ENCODE peak calls at places on chromosomes 16 and 17, in four cellular contexts. Q is fibroblast of pulmonary artery; J is body of pancreas; O is CD8-positive, alpha-beta T cell. T is an unnamed sample.

GRCh38 chr17:81984773-81985410 is 7.5 kb downstream of the ASPSCR1 start:
- DNase-seq in O (no peak), Q (no peak), J (no peak), T (no peak)

GRCh38 chr17:82231312-82231561 is 2.4 kb downstream of the SLC16A3 start:
- DNase-seq in J (no peak), Q (no peak), O (no peak), T (no peak)

GRCh38 chr16:19860146-19861030 is 24.3 kb downstream of the GPRC5B start:
- DNase-seq in Q (peak), O (no peak), J (no peak), T (peak)

GRCh38 chr16:67943619-67944503 is at the start of gene LCAT:
- DNase-seq in Q (no peak), O (no peak), J (no peak), T (no peak)

GRCh38 chr17:38421871-38422819 is 6.1 kb upstream of the ARHGAP23 start:
- DNase-seq in J (no peak), Q (no peak), O (no peak), T (no peak)

GRCh38 chr16:83813818-83814653 is 6.3 kb downstream of the HSBP1 start:
- DNase-seq in J (peak), O (no peak), Q (peak), T (peak)

GRCh38 chr16:68229431-68230175 is 6.3 kb downstream of the ESRP2 start:
- DNase-seq in Q (peak), J (peak), O (peak), T (peak)

GRCh38 chr17:28572294-28573099 is 1.2 kb upstream of the PIGS start:
- DNase-seq in J (no peak), Q (no peak), O (no peak), T (no peak)

GRCh38 chr16:24493859-24494258 is 45.5 kb upstream of the RBBP6 start:
- DNase-seq in O (no peak), J (no peak), Q (no peak), T (no peak)

GRCh38 chr16:85582177-85582888 is 30.8 kb upstream of the GSE1 start:
- DNase-seq in O (no peak), Q (no peak), J (no peak), T (no peak)

GRCh38 chr17:3834811-3835210 is 11.2 kb downstream of the NCBP3 start:
- DNase-seq in Q (no peak), J (no peak), O (no peak), T (no peak)

GRCh38 chr17:8621585-8621984 is 8.9 kb downstream of the MYH10 start:
- DNase-seq in J (no peak), Q (peak), O (no peak), T (no peak)

GRCh38 chr16:58121132-58121531 is 8.0 kb downstream of the CFAP20 start:
- DNase-seq in Q (no peak), O (no peak), J (no peak), T (no peak)

GRCh38 chr17:55086635-55087058 is 118.1 kb downstream of the STXBP4 start:
- DNase-seq in O (no peak), J (no peak), Q (peak), T (peak)

GRCh38 chr16:1414532-1415265 is at the start of gene UNKL:
- DNase-seq in Q (peak), J (peak), O (peak), T (no peak)

GRCh38 chr16:80375513-80375912 is 165.3 kb upstream of the DYNLRB2 start:
- DNase-seq in J (no peak), Q (no peak), O (no peak), T (no peak)

GRCh38 chr16:9859706-9860105 is 322.5 kb downstream of the GRIN2A start:
- DNase-seq in O (no peak), J (no peak), Q (no peak), T (no peak)

GRCh38 chr17:80704381-80704819 is 159.8 kb downstream of the RPTOR start:
- DNase-seq in J (no peak), Q (peak), O (no peak), T (no peak)

GRCh38 chr17:49443862-49444261 is 29.2 kb upstream of the PHB1 start:
- DNase-seq in J (no peak), Q (peak), O (no peak), T (no peak)

GRCh38 chr16:56869513-56870270 is 4.7 kb downstream of the SLC12A3 start:
- DNase-seq in O (no peak), Q (peak), J (no peak), T (no peak)

GRCh38 chr17:70314096-70314495 is 144.8 kb downstream of the KCNJ2 start:
- DNase-seq in Q (peak), O (no peak), J (no peak), T (peak)

GRCh38 chr16:70778901-70779309 is 22.1 kb downstream of the VAC14 start:
- DNase-seq in J (peak), Q (peak), O (no peak), T (peak)

GRCh38 chr16:81008151-81008789 is 1.3 kb downstream of the CENPN start:
- DNase-seq in J (peak), Q (no peak), O (no peak), T (no peak)

GRCh38 chr17:63431939-63432804 is 13.9 kb downstream of the CYB561 start:
- DNase-seq in Q (peak), O (no peak), J (no peak), T (peak)

GRCh38 chr17:39306509-39307212 is 80.9 kb upstream of the STAC2 start:
- DNase-seq in J (no peak), O (no peak), Q (peak), T (no peak)

GRCh38 chr16:68786685-68787418 is 49.8 kb downstream of the CDH1 start:
- DNase-seq in O (no peak), Q (peak), J (peak), T (peak)

GRCh38 chr17:12522743-12523181 is 142.9 kb upstream of the MYOCD start:
- DNase-seq in J (no peak), O (no peak), Q (peak), T (peak)

GRCh38 chr16:74015953-74016352 is 280.7 kb upstream of the PSMD7 start:
- DNase-seq in O (no peak), J (no peak), Q (no peak), T (no peak)
- H3K4me3 ChIP-seq in O (no peak), J (no peak), Q (no peak), T (no peak)

GRCh38 chr16:30348929-30349328 is 6.2 kb downstream of the CD2BP2 start:
- DNase-seq in Q (no peak), O (no peak), J (no peak), T (no peak)
- H3K4me3 ChIP-seq in Q (no peak), O (no peak), J (no peak), T (no peak)

GRCh38 chr17:76024353-76024752 is 2.8 kb downstream of the EVPL start:
- DNase-seq in O (no peak), Q (no peak), J (no peak), T (no peak)
- H3K4me3 ChIP-seq in O (no peak), Q (no peak), J (no peak), T (no peak)

GRCh38 chr17:34255381-34255732 is 272 bp downstream of the CCL2 start:
- DNase-seq in Q (no peak), O (no peak), J (no peak), T (no peak)
- H3K4me3 ChIP-seq in Q (peak), O (no peak), J (no peak), T (peak)

GRCh38 chr17:79051306-79051705 is 23.3 kb upstream of the ENGASE start:
- DNase-seq in O (no peak), Q (no peak), J (no peak), T (no peak)
- H3K4me3 ChIP-seq in O (no peak), Q (no peak), J (no peak), T (no peak)

GRCh38 chr17:58004060-58004459 is 3.0 kb downstream of the SRSF1 start:
- DNase-seq in J (no peak), Q (no peak), O (no peak), T (no peak)

GRCh38 chr17:58001461-58002124 is 5.5 kb downstream of the SRSF1 start:
- DNase-seq in Q (no peak), J (no peak), O (no peak), T (no peak)

GRCh38 chr17:58002154-58002553 is 4.9 kb downstream of the SRSF1 start:
- DNase-seq in J (no peak), O (no peak), Q (no peak), T (no peak)

GRCh38 chr17:58002558-58002957 is 4.5 kb downstream of the SRSF1 start:
- DNase-seq in O (no peak), Q (no peak), J (no peak), T (no peak)

GRCh38 chr17:58002973-58003372 is 4.1 kb downstream of the SRSF1 start:
- DNase-seq in O (no peak), J (no peak), Q (no peak), T (no peak)
- H3K4me3 ChIP-seq in O (no peak), J (no peak), Q (no peak), T (no peak)

DNA sequence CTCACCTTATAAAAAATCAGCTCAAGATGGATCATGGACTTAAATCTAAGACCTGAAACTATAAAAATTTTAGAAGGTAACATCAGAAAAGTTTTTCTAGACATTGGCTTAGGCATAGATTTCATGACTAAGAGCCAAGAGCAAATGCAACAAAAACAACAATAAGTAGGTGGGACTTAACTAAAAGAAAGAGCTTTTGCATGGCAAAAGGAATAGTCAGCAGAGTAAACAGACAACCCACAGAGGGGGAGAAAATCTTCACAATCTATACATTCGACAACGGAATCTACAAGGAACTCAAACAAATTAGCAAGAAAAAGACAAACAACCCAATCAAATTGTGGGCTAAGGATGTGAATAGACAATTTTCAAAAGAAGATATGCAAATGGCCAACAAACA is 368.4 kb upstream of the KIF2B start:
- DNase-seq in J (no peak), Q (no peak), O (no peak), T (no peak)
- H3K4me3 ChIP-seq in J (no peak), Q (no peak), O (no peak), T (no peak)

GRCh38 chr17:16442141-16442540 is 26.8 kb downstream of the TRPV2 start:
- DNase-seq in O (no peak), Q (peak), J (no peak), T (no peak)
- H3K4me3 ChIP-seq in O (no peak), Q (peak), J (no peak), T (no peak)

GRCh38 chr17:40457369-40457768 is 14.1 kb downstream of the IGFBP4 start:
- DNase-seq in O (no peak), J (no peak), Q (no peak), T (no peak)
- H3K4me3 ChIP-seq in O (no peak), J (no peak), Q (no peak), T (no peak)